ENCODE peak calls at places on chromosome X, in four cellular contexts. D, V, J and W are unnamed samples. For H3K4me1, the result is how much of the 10 kb centered on the place peaks cover.

GRCh38 chrX:21958888-21959287 is 18.4 kb downstream of the SMS start:
- DNase-seq in V (no peak), D (no peak), J (no peak), W (no peak)

GRCh38 chrX:45145492-45146215 is 55.0 kb downstream of the DIPK2B start:
- DNase-seq in V (no peak), J (no peak), D (peak), W (no peak)

GRCh38 chrX:139543920-139544319 is 13.4 kb downstream of the F9 start:
- DNase-seq in D (no peak), V (no peak), J (no peak), W (no peak)

GRCh38 chrX:139720136-139720535 is 12.2 kb upstream of the MCF2 start:
- DNase-seq in V (no peak), D (peak), J (no peak), W (no peak)

GRCh38 chrX:124238268-124238667 is 94.2 kb upstream of the TEX13D start:
- DNase-seq in D (no peak), V (no peak), J (no peak), W (no peak)

GRCh38 chrX:150338615-150339014 is 24.5 kb upstream of the MAMLD1 start:
- DNase-seq in V (no peak), D (no peak), J (no peak), W (no peak)

GRCh38 chrX:1334854-1335253 is 1.7 kb upstream of the IL3RA start:
- DNase-seq in D (no peak), V (no peak), J (no peak), W (no peak)

GRCh38 chrX:47900833-47901232 is 64.1 kb downstream of the ZNF81 start:
- DNase-seq in D (no peak), V (no peak), J (no peak), W (no peak)

GRCh38 chrX:49176421-49177326 is 5.0 kb downstream of the PLP2 start:
- DNase-seq in V (no peak), D (peak), J (no peak), W (no peak)

GRCh38 chrX:39728025-39728424 is 369.7 kb downstream of the BCOR start:
- DNase-seq in J (no peak), D (no peak), V (peak), W (no peak)

GRCh38 chrX:39470588-39471155 is 627.1 kb downstream of the BCOR start:
- DNase-seq in D (no peak), V (peak), J (no peak), W (no peak)

GRCh38 chrX:149092179-149092578 is 412.9 kb downstream of the IDS start:
- DNase-seq in D (no peak), J (no peak), V (no peak), W (no peak)

GRCh38 chrX:9857575-9857974 is 71.3 kb downstream of the SHROOM2 start:
- DNase-seq in D (no peak), V (no peak), J (no peak), W (no peak)

GRCh38 chrX:25548806-25549205 is 533.0 kb upstream of the ARX start:
- DNase-seq in D (no peak), J (no peak), V (no peak), W (no peak)

GRCh38 chrX:133094098-133094731 is 2.7 kb downstream of the USP26 start:
- DNase-seq in D (no peak), J (no peak), V (no peak), W (no peak)
- TF ChIP-seq CTCF in D (no peak), J (no peak), V (no peak), W (no peak)

DNA sequence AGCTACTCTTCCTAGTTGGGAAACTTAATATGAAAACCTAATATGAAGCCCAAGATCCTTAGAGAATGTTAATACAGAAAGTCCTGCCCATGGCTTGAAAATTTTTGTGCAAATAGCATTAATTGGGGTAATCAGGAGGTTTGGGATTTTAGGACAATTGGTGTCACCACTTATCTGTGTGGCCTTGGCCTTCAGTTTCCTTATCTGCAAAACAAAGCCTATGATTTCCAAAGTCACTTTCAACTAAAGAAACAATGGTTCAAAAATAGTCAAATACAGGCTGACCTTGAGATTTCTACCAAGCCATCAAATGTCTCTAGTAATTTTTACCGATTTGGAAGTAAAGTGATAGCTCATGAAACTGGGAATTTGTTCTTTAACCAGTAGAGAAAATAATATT is 40.2 kb upstream of the FAM9C start:
- DNase-seq in D (no peak), J (no peak), V (no peak), W (no peak)
- H3K4me1 ChIP-seq in D (under half), J (under half), V (under half), W (under half)

GRCh38 chrX:109399831-109400230 is 82.1 kb downstream of the GUCY2F start:
- DNase-seq in V (no peak), J (no peak), D (no peak), W (no peak)

GRCh38 chrX:109390556-109390955 is 91.3 kb downstream of the GUCY2F start:
- DNase-seq in V (no peak), J (no peak), D (peak), W (no peak)

GRCh38 chrX:109389917-109390316 is 92.0 kb downstream of the GUCY2F start:
- DNase-seq in J (no peak), V (no peak), D (peak), W (no peak)

GRCh38 chrX:109392895-109393294 is 89.0 kb downstream of the GUCY2F start:
- DNase-seq in D (no peak), J (no peak), V (no peak), W (no peak)

GRCh38 chrX:109393859-109394258 is 88.0 kb downstream of the GUCY2F start:
- DNase-seq in J (no peak), V (no peak), D (peak), W (no peak)
- TF ChIP-seq CTCF in J (peak), V (no peak), D (peak), W (peak)

GRCh38 chrX:2697741-2698294 is 6.7 kb downstream of the CD99 start:
- DNase-seq in V (no peak), D (no peak), J (no peak), W (no peak)

GRCh38 chrX:2698604-2699003 is 7.5 kb downstream of the CD99 start:
- DNase-seq in J (no peak), V (no peak), D (no peak), W (no peak)

GRCh38 chrX:2697306-2697705 is 6.2 kb downstream of the CD99 start:
- DNase-seq in D (peak), V (no peak), J (no peak), W (no peak)

GRCh38 chrX:2694868-2695267 is 3.8 kb downstream of the CD99 start:
- DNase-seq in J (no peak), V (no peak), D (no peak), W (no peak)

DNA sequence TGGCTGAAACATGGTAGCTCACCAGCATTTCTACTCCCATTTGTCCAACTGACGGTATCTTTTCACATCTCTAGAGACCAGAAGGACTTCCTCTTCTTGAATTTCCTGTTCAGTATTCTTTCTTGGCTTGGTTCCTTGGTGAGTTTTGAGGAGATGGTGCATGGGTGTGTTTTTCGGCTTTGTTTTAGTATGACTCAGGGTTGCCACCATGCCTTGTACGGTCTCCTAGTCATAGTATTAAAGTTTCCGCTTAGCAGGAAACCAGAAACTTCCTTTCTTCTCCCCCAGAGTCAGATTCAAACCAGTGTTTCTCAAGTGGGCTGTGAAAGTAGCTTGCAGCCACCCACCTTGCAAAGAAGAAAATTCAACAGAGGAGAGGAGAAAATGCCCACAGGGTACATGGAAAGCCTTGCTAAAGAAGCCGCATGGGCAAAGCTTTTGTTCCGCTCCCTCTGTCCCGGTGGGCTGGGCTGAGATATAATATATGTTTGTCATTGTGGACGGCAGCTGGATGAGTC is 5.7 kb downstream of the CD99 start:
- DNase-seq in J (no peak), V (no peak), D (peak), W (no peak)
- H3K4me1 ChIP-seq in J (under half), V (under half), D (under half), W (half or more)

DNA sequence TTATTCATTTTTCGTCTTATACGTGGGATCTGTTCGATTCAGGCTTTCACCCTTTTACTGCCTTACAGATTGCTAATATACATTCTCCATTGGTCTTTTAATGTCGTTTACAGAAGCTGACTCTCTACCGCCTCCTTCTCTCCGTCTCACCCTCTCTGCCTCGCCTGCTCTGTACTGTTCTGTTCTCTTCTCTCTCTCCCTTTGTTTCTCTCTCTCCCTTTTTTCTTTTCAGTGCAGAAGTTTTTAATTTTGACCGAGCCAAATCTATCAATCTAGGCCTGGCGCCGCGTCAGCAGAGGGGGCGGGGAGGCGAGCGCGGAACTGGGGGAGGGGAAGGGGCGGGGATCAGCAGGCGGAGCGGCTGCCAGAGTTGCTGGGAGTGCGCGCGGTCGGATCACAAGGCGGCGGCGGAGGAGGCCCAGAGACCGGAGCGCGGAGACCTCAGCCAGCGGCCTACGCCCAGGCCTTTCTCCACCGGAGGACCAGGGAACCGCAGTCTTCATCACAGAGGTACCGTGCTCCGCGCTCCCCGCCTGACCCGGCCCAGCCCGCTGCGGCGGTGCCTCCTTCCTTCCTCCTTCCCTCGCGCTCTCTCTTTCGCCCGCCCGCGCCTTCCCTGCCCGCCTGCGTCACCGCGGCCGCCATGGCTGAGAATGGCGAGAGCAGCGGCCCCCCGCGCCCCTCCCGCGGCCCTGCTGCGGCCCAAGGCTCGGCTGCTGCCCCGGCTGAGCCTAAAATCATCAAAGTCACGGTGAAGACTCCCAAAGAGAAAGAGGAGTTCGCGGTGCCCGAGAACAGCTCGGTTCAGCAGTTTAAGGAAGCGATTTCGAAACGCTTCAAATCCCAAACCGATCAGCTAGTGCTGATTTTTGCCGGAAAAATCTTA is at the start of gene UBQLN2:
- DNase-seq in J (peak), D (peak), V (peak), W (peak)
- TF ChIP-seq CTCF in J (no peak), D (peak), V (no peak), W (no peak)

GRCh38 chrX:262391-262909 is 18.7 kb upstream of the PLCXD1 start:
- DNase-seq in V (peak), D (no peak), J (no peak), W (no peak)

GRCh38 chrX:261858-262390 is 19.3 kb upstream of the PLCXD1 start:
- DNase-seq in J (no peak), D (no peak), V (no peak), W (no peak)

GRCh38 chrX:259692-260355 is 21.4 kb upstream of the PLCXD1 start:
- DNase-seq in J (no peak), D (no peak), V (peak), W (no peak)

GRCh38 chrX:258291-259040 is 22.7 kb upstream of the PLCXD1 start:
- DNase-seq in J (no peak), V (no peak), D (no peak), W (no peak)

GRCh38 chrX:261167-261857 is 19.9 kb upstream of the PLCXD1 start:
- DNase-seq in D (peak), V (peak), J (no peak), W (no peak)
- H3K4me1 ChIP-seq in D (under half), V (under half), J (under half), W (under half)

GRCh38 chrX:12443534-12444098 is 305.3 kb downstream of the FRMPD4 start:
- DNase-seq in D (no peak), J (no peak), V (no peak), W (no peak)

GRCh38 chrX:12446342-12447075 is 308.2 kb downstream of the FRMPD4 start:
- DNase-seq in V (no peak), J (no peak), D (peak), W (no peak)

GRCh38 chrX:12452268-12452667 is 314.0 kb downstream of the FRMPD4 start:
- DNase-seq in V (no peak), J (no peak), D (no peak), W (no peak)

GRCh38 chrX:12447448-12448154 is 309.3 kb downstream of the FRMPD4 start:
- DNase-seq in J (no peak), V (no peak), D (peak), W (no peak)
- TF ChIP-seq CTCF in J (no peak), V (no peak), D (peak), W (no peak)